ENCODE peak calls at places on chromosomes 6 and 20, in four cellular contexts. A is AG04450; Y is NCI-H2081; C is stimulated activated CD8-positive, alpha-beta memory T cell treated with anti-CD3 and anti-CD28 coated beads, Interleukin-12 subunit alpha, Interleukin-12 subunit beta, amount 100 ng/mL, for 1 hour. W is an unnamed sample.

GRCh38 chr20:62080249-62080993 is 14.7 kb upstream of the TAF4 start:
- DNase-seq in Y (no peak), A (no peak), C (no peak), W (no peak)

GRCh38 chr6:5981274-5982026 is 25.3 kb downstream of the NRN1 start:
- DNase-seq in C (no peak), A (no peak), Y (no peak), W (no peak)

GRCh38 chr6:73309784-73310502 is 44.1 kb downstream of the DPPA5 start:
- DNase-seq in A (no peak), C (peak; percentile 26), Y (peak; percentile 58), W (peak; percentile 76)

GRCh38 chr6:18148304-18149025 is 6.4 kb downstream of the TPMT start:
- DNase-seq in C (no peak), A (peak; percentile 46), Y (no peak), W (peak; percentile 84)

GRCh38 chr6:136440187-136440582 is 110.0 kb downstream of the MAP7 start:
- DNase-seq in A (no peak), C (no peak), Y (no peak), W (no peak)

GRCh38 chr6:158031445-158032353 is 50.0 kb downstream of the SYNJ2 start:
- DNase-seq in C (peak; percentile 23), Y (no peak), A (no peak), W (peak; percentile 26)

GRCh38 chr6:19806971-19807396 is 30.2 kb upstream of the ID4 start:
- DNase-seq in Y (no peak), A (no peak), C (no peak), W (no peak)

GRCh38 chr6:161211380-161212035 is 62.4 kb downstream of the AGPAT4 start:
- DNase-seq in C (no peak), A (no peak), Y (no peak), W (no peak)

GRCh38 chr6:128208078-128208477 is 307.2 kb upstream of the THEMIS start:
- DNase-seq in C (no peak), A (no peak), Y (no peak), W (no peak)

GRCh38 chr6:146277142-146277541 is 248.3 kb downstream of the GRM1 start:
- DNase-seq in A (no peak), Y (no peak), C (no peak), W (no peak)

GRCh38 chr6:125255201-125255600 is 46.6 kb downstream of the HDDC2 start:
- DNase-seq in Y (no peak), A (no peak), C (no peak), W (no peak)

GRCh38 chr20:20699144-20699543 is 13.3 kb downstream of the RALGAPA2 start:
- DNase-seq in C (no peak), Y (no peak), A (no peak), W (no peak)

GRCh38 chr6:145025488-145025887 is 709.8 kb downstream of the EPM2A start:
- DNase-seq in C (no peak), A (no peak), Y (no peak), W (no peak)

GRCh38 chr20:34954905-34955231 is 738 bp downstream of the GSS start:
- DNase-seq in Y (no peak), A (no peak), C (no peak), W (no peak)

GRCh38 chr20:20452254-20452676 is 84.4 kb downstream of the INSM1 start:
- DNase-seq in Y (peak; percentile 79), C (peak; percentile 5), A (peak; percentile 11), W (peak; percentile 75)

GRCh38 chr6:116410945-116411623 is 40.3 kb downstream of the DSE start:
- DNase-seq in C (no peak), Y (no peak), A (no peak), W (no peak)

GRCh38 chr20:49446808-49447207 is 35.7 kb downstream of the KCNB1 start:
- DNase-seq in Y (no peak), A (no peak), C (no peak), W (no peak)

GRCh38 chr6:162671580-162672165 is 55.9 kb downstream of the PRKN start:
- DNase-seq in C (no peak), Y (no peak), A (no peak), W (no peak)

GRCh38 chr20:36744764-36745191 is 1.1 kb downstream of the NDRG3 start:
- DNase-seq in Y (peak; percentile 17), A (no peak), C (no peak), W (no peak)

GRCh38 chr6:4323322-4323721 is 187.9 kb upstream of the ECI2 start:
- DNase-seq in C (no peak), A (no peak), Y (no peak), W (no peak)

GRCh38 chr6:106104476-106104875 is 18.3 kb downstream of the PRDM1 start:
- DNase-seq in C (no peak), A (no peak), Y (no peak), W (no peak)

GRCh38 chr6:34664270-34664971 is 32.1 kb downstream of the ILRUN start:
- DNase-seq in A (no peak), Y (no peak), C (no peak), W (no peak)

GRCh38 chr6:88952065-88952704 is 11.2 kb downstream of the RNGTT start:
- DNase-seq in C (no peak), Y (no peak), A (no peak), W (no peak)

GRCh38 chr20:45067558-45067957 is 33.4 kb downstream of the KCNS1 start:
- DNase-seq in Y (no peak), C (no peak), A (no peak), W (no peak)

GRCh38 chr6:14726816-14727493 is 518.9 kb upstream of the JARID2 start:
- DNase-seq in A (no peak), C (no peak), Y (no peak), W (no peak)

GRCh38 chr6:162856885-162857284 is 129.1 kb downstream of the PACRG start:
- DNase-seq in A (peak; percentile 54), Y (peak; percentile 51), C (no peak), W (no peak)

GRCh38 chr6:53920881-53921280 is 126.1 kb downstream of the LRRC1 start:
- DNase-seq in Y (no peak), A (no peak), C (no peak), W (no peak)